ENCODE peak calls at places on chromosomes 1 and 21, in seven cellular contexts. K, F, Y, W, V, O and D are unnamed samples.

GRCh38 chr1:226487921-226488320 is 60.6 kb upstream of the STUM start:
- DNase-seq in K (no peak), F (no peak), Y (no peak), W (no peak), V (no peak), O (no peak), D (no peak)

GRCh38 chr21:45612096-45613019 is 31.2 kb upstream of the PCBP3 start:
- DNase-seq in K (no peak), F (no peak), Y (no peak), W (no peak), V (no peak), O (no peak), D (no peak)

GRCh38 chr1:20555758-20556120 is 3.4 kb downstream of the FAM43B start:
- DNase-seq in K (no peak), F (no peak), Y (no peak), W (no peak), V (no peak), O (no peak), D (no peak)

GRCh38 chr1:67166196-67166595 is at the start of gene IL23R:
- DNase-seq in K (no peak), F (no peak), Y (peak; percentile 86), W (no peak), V (no peak), O (no peak), D (no peak)

GRCh38 chr1:16215882-16216753 is 3.7 kb upstream of the ARHGEF19 start:
- DNase-seq in K (peak; percentile 90), F (peak; percentile 97), Y (peak; percentile 26), W (peak; percentile 96), V (peak; percentile 92), O (peak; percentile 61), D (peak; percentile 81)

GRCh38 chr1:72567511-72567910 is 285.2 kb upstream of the NEGR1 start:
- DNase-seq in K (no peak), F (no peak), Y (no peak), W (no peak), V (no peak), O (no peak), D (no peak)

GRCh38 chr1:55472784-55473183 is 257.6 kb upstream of the USP24 start:
- DNase-seq in K (peak; percentile 63), F (no peak), Y (no peak), W (no peak), V (no peak), O (no peak), D (no peak)

GRCh38 chr1:44276006-44276405 is 62.7 kb downstream of the DMAP1 start:
- DNase-seq in K (no peak), F (no peak), Y (no peak), W (no peak), V (no peak), O (no peak), D (no peak)

GRCh38 chr1:171251741-171252300 is 3.5 kb downstream of the FMO1 start:
- DNase-seq in K (no peak), F (no peak), Y (no peak), W (peak; percentile 30), V (peak; percentile 31), O (peak; percentile 12), D (no peak)
- H3K27me3 ChIP-seq in K (no peaks in the 10 kb centered on the region), F (no peaks in the 10 kb centered on the region), Y (peaks cover 3% of the 10 kb centered on the region), W (peaks cover 10% of the 10 kb centered on the region), V (peaks cover 67% of the 10 kb centered on the region), O (peaks cover 17% of the 10 kb centered on the region), D (peaks cover 13% of the 10 kb centered on the region)

DNA sequence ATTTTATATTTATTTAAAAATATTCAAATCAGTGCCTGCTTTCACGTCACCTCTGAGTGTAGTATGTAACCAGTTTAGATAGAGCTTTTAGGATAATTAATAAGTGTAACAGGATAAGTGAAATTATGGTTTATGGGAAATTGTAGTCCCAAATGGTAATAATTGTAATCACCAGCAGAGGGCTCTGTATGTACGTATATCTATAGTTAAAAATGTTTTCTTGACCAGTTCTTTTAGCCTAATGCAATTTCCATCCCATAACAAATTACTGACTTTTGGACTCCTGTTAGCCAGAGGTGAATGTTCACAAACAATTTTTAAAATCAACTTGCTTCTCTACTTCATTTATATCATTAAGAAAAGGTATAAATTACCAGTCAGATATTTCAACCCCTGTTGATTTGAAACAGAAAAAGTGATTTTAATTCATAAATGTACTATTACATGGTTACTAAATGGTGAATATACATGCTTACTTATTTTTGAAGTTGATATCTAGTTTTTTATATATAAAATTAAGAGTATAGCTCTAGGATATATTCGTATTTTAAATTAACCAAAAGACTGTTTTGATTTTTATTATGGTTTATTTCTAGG is 25.3 kb downstream of the SLC30A7 start:
- DNase-seq in K (peak; percentile 22), F (no peak), Y (no peak), W (peak; percentile 16), V (peak; percentile 44), O (peak; percentile 35), D (peak; percentile 18)
- TF ChIP-seq YY1 in K (no peak), F (no peak), Y (no peak), W (no peak), V (no peak), O (no peak), D (no peak)

GRCh38 chr1:221458430-221459156 is 283.3 kb downstream of the DUSP10 start:
- DNase-seq in K (no peak), F (no peak), Y (no peak), W (no peak), V (peak; percentile 44), O (no peak), D (no peak)
- H3K27me3 ChIP-seq in K (no peaks in the 10 kb centered on the region), F (no peaks in the 10 kb centered on the region), Y (no peaks in the 10 kb centered on the region), W (no peaks in the 10 kb centered on the region), V (no peaks in the 10 kb centered on the region), O (no peaks in the 10 kb centered on the region), D (no peaks in the 10 kb centered on the region)

DNA sequence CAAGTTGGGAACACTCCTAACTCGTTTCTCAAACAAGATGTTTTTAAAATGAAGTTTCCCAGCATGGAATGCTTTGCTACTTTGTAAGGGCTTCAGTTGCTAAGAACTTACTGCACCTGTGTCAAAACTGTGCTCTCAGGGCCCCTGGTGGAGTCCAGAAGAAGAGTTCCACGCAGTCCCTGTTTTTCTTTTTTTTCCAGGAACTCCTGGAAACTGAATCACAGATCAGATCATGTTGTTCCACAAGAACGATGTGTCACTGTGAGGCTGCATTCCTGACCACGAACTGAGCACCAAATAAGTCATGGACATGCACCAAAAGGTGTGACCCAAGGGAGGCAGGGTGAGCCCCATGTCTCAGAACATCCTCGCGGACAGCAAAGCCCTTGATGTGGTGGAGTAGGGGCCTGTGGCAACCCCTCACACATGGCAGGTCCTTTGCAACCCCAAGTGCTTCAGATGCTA is 257.2 kb downstream of the KCNJ6 start:
- DNase-seq in K (no peak), F (no peak), Y (no peak), W (peak; percentile 41), V (no peak), O (no peak), D (no peak)
- TF ChIP-seq YY1 in K (no peak), F (no peak), Y (no peak), W (no peak), V (no peak), O (no peak), D (no peak)

DNA sequence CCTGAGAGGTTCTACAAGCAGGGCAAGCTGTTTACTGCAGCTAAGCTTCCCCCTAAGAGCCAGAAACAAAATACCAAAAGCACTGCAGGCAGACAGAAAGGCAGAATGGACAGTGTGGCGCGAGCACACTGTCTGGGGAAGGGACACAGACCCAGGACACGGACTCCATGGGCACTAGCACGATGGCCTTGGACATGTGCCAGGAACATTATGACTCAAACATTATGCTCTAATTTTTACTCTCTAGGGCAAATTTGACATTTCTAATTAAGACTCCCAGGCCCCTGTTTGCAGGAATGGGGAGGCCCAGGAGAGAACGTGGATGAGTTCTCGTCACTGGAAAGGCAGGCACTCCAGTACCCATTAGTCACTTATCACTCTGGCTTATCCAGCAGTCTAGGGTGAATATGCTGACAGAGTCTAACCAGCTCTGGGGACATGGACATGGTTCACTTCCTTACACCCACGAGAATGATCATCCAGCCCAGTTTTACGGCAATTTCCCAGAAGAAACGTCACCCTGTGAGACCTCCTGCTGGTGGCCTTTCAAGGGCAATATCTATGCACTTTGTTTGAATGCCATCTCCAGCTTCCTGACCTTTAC is 45.1 kb downstream of the CAPN8 start:
- DNase-seq in K (no peak), F (no peak), Y (no peak), W (no peak), V (peak; percentile 50), O (no peak), D (no peak)
- H3K27me3 ChIP-seq in K (no peaks in the 10 kb centered on the region), F (no peaks in the 10 kb centered on the region), Y (peaks cover 3% of the 10 kb centered on the region), W (peaks cover 66% of the 10 kb centered on the region), V (no peaks in the 10 kb centered on the region), O (peaks cover 5% of the 10 kb centered on the region), D (no peaks in the 10 kb centered on the region)

DNA sequence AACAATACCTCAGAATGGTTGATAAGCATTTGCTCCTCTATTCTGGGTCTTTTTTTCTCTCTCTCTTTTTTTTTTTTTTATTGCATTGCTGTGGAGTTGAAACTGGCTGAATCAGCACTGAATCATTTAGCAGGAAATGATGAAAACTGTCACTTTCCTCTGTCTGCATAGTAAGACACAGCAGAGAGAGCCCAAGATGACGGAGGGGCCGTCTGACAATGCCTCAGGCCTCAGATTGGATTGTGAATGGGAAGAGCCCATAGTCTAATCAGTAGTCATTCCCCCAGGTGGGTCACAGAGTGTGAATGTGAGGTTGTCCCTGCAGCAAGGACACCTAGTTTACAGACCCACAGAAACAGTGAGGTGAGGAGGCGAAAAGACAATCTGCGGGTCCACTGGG is 193.2 kb upstream of the PLXNA2 start:
- DNase-seq in K (no peak), F (no peak), Y (no peak), W (no peak), V (no peak), O (no peak), D (no peak)
- TF ChIP-seq YY1 in K (no peak), F (no peak), Y (no peak), W (no peak), V (no peak), O (no peak), D (no peak)

DNA sequence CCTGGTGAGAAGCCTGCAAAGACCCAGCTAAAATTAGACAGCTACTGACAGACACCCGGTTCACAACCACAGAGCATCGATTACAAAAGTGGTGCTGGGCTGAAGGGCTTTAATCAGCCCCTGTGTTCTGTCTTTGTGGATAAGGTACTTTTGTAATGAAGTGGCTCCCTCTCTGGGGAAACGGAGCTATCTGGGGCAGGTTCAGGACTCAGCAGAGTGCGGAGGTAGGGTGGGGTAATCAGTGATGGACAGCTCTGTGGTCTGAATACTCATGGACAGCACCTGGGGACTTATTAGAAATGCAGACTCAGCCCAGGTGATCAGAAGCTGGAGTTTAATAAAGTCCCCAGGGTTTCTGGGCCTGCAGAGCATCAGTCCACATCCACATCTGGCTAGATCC is 152.0 kb downstream of the MATN1 start:
- DNase-seq in K (no peak), F (no peak), Y (no peak), W (no peak), V (no peak), O (no peak), D (no peak)
- H3K27me3 ChIP-seq in K (no peaks in the 10 kb centered on the region), F (no peaks in the 10 kb centered on the region), Y (no peaks in the 10 kb centered on the region), W (peaks cover 3% of the 10 kb centered on the region), V (no peaks in the 10 kb centered on the region), O (no peaks in the 10 kb centered on the region), D (no peaks in the 10 kb centered on the region)